ENCODE peak calls at places on chromosomes 11 and 22, in five cellular contexts. H is CD8-positive, alpha-beta T cell; P is esophagus squamous epithelium; W is tibial nerve; C is effector memory CD4-positive, alpha-beta T cell. L is an unnamed sample. For H3K36me3 and H3K4me1, the result is how much of the 10 kb centered on the place peaks cover.

GRCh38 chr11:9280655-9281301 is 15.6 kb upstream of the DENND5A start:
- DNase-seq in H (peak), P (no peak), W (no peak), C (no peak), L (peak)

GRCh38 chr11:102396708-102397563 is 49.9 kb downstream of the BIRC2 start:
- DNase-seq in H (no peak), P (no peak), W (no peak), C (no peak), L (no peak)

GRCh38 chr11:130937051-130937450 is 20.8 kb upstream of the SNX19 start:
- DNase-seq in H (no peak), P (no peak), W (no peak), C (no peak), L (no peak)

GRCh38 chr11:20026629-20027545 is 133.4 kb downstream of the DBX1 start:
- DNase-seq in H (no peak), P (no peak), W (no peak), C (no peak), L (no peak)

GRCh38 chr22:19149047-19149883 is 827 bp downstream of the GSC2 start:
- DNase-seq in H (peak), P (no peak), W (no peak), C (no peak), L (peak)

GRCh38 chr11:96827164-96827563 is 437.4 kb downstream of the JRKL start:
- DNase-seq in H (no peak), P (no peak), W (no peak), C (no peak), L (no peak)

GRCh38 chr11:57485217-57486007 is 25.1 kb downstream of the RTN4RL2 start:
- DNase-seq in H (no peak), P (no peak), W (no peak), C (no peak), L (no peak)

GRCh38 chr11:133947298-133947905 is 9.4 kb downstream of the IGSF9B start:
- DNase-seq in H (peak), P (no peak), W (no peak), C (peak), L (peak)

GRCh38 chr11:20029193-20029592 is 131.1 kb downstream of the DBX1 start:
- DNase-seq in H (no peak), P (no peak), W (no peak), C (no peak), L (no peak)

GRCh38 chr22:34914871-34915270 is 151.1 kb upstream of the ISX start:
- DNase-seq in H (no peak), P (no peak), W (no peak), C (no peak), L (no peak)

GRCh38 chr11:75560644-75561043 is 1.4 kb upstream of the SERPINH1 start:
- DNase-seq in H (no peak), P (no peak), W (no peak), C (no peak), L (no peak)

GRCh38 chr11:3225826-3226750 is 6.1 kb downstream of the MRGPRE start:
- DNase-seq in H (no peak), P (no peak), W (peak), C (no peak), L (no peak)

GRCh38 chr11:73217131-73217809 is 811 bp upstream of the P2RY2 start:
- DNase-seq in H (no peak), P (no peak), W (no peak), C (no peak), L (no peak)

GRCh38 chr22:19533049-19533626 is 8.9 kb upstream of the CLDN5 start:
- DNase-seq in H (no peak), P (no peak), W (no peak), C (no peak), L (no peak)

GRCh38 chr11:69471329-69472052 is 10.0 kb upstream of the LINC01488 start:
- DNase-seq in H (no peak), P (no peak), W (no peak), C (no peak), L (no peak)

GRCh38 chr11:29320196-29320595 is 696.6 kb downstream of the KCNA4 start:
- DNase-seq in H (no peak), P (no peak), W (no peak), C (no peak), L (no peak)

GRCh38 chr11:73705053-73705452 is 55.8 kb downstream of the RAB6A start:
- DNase-seq in H (no peak), P (no peak), W (no peak), C (no peak), L (no peak)

GRCh38 chr22:23402275-23403151 is 177.6 kb downstream of the IGLL1 start:
- DNase-seq in H (peak), P (no peak), W (no peak), C (no peak), L (peak)
- H3K4me3 ChIP-seq in H (no peak), P (peak), W (peak), C (no peak), L (no peak)

GRCh38 chr11:104943561-104943960 is 24.8 kb downstream of the CASP4 start:
- DNase-seq in H (no peak), P (no peak), W (no peak), C (no peak), L (no peak)
- H3K36me3 ChIP-seq in H (under half), P (half or more), W (under half), C (under half), L (under half)

DNA sequence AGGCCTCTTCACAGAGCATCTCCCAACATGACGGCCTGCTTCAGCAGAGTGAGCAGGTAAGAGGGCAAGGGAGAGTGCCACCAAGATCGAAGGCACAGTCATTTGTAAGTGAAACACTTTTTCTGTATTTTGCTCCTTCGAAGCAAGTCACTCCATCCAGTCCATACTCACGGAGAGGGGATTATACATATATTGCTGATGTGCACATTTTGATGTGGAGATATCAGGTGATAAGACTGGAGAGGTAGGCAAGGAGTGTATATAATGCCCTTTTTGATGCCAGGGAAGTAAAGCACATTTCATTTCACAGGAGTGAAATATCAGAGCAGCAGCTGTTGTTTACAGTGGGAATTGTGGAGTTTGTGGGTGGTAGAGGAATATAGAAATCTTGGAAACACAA is 11.2 kb downstream of the PTS start:
- DNase-seq in H (no peak), P (no peak), W (no peak), C (no peak), L (no peak)
- H3K4me1 ChIP-seq in H (under half), P (under half), W (under half), C (under half), L (under half)

GRCh38 chr11:126059238-126059761 is 3.4 kb downstream of the CDON start:
- DNase-seq in H (no peak), P (no peak), W (no peak), C (no peak), L (no peak)
- H3K4me3 ChIP-seq in H (no peak), P (no peak), W (no peak), C (no peak), L (no peak)

GRCh38 chr22:46090631-46091201 is 59.6 kb upstream of the PPARA start:
- DNase-seq in H (no peak), P (no peak), W (no peak), C (no peak), L (no peak)
- H3K36me3 ChIP-seq in H (under half), P (half or more), W (under half), C (under half), L (under half)

GRCh38 chr22:31491218-31491962 is 1.7 kb upstream of the EIF4ENIF1 start:
- DNase-seq in H (no peak), P (no peak), W (no peak), C (no peak), L (no peak)
- H3K4me1 ChIP-seq in H (under half), P (under half), W (under half), C (under half), L (under half)

DNA sequence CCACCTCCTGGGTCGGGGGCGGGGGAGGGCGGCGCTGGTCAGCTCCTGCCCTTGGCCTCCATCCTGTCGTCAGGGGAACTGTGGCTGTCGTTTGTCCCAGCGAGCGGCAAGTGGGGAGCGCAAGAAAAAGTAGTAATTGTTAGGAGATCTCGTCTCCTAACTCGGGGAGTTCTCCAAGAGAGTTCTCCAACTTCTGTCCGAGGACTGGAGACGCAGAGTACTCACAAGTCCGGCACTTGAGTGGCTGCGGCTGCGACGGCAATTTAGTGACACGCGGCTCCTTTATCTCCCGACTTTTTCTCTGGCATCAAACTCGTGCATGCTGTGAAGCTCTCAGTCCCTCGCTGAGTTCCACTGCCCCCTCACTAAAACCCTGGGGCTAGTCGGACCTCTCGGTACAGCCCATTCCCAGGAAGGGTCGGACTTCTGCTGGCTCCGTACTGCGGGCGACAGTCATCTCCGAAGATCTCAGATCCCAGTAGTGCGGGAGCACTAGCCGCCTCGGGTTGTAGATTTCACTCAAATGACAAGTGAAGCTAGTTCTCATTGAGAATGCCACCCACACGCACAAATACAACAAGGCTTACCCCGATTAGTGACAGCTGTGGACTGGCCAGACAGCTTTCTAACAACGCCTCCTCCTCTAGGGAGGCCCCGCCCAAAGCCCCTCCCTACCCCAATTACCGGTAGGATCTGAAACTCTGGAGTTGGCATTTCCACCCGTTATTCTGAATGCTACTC is at the start of gene PGR:
- DNase-seq in H (no peak), P (no peak), W (peak), C (no peak), L (no peak)
- H3K4me3 ChIP-seq in H (no peak), P (peak), W (peak), C (no peak), L (no peak)

GRCh38 chr22:26462051-26462450 is 21.5 kb downstream of the HPS4 start:
- DNase-seq in H (no peak), P (no peak), W (no peak), C (no peak), L (no peak)

GRCh38 chr22:26463688-26464087 is 19.9 kb downstream of the HPS4 start:
- DNase-seq in H (no peak), P (no peak), W (no peak), C (no peak), L (no peak)

GRCh38 chr22:26462971-26463661 is 20.5 kb downstream of the HPS4 start:
- DNase-seq in H (no peak), P (no peak), W (no peak), C (no peak), L (no peak)

GRCh38 chr22:26464312-26464711 is 19.3 kb downstream of the HPS4 start:
- DNase-seq in H (no peak), P (no peak), W (peak), C (no peak), L (no peak)

DNA sequence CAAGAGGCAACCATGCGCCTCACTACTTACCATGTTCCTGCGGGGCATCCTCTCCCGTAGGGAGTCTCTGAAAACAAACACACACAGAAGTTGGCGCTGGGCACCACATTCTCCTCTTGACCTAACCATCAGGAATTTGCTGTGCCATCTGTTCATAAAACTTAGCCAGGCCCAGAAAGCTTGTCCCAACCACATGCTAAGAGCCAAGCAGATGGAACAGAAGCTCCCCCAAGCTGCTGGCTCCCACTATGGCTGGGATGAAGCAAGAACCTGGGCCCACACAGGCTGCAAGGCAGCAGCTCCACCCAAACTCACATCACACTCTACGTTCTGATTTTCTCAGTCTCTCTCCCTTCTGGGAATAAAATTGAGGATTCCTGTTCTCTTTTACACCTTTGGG is 17.4 kb downstream of the HPS4 start:
- DNase-seq in H (no peak), P (no peak), W (no peak), C (no peak), L (no peak)
- H3K36me3 ChIP-seq in H (half or more), P (half or more), W (under half), C (half or more), L (half or more)

GRCh38 chr11:122098223-122098980 is 17.6 kb downstream of the BLID start:
- DNase-seq in H (no peak), P (no peak), W (no peak), C (no peak), L (no peak)

GRCh38 chr11:122099345-122100045 is 16.5 kb downstream of the BLID start:
- DNase-seq in H (no peak), P (no peak), W (no peak), C (no peak), L (no peak)

GRCh38 chr11:122100222-122101080 is 15.6 kb downstream of the BLID start:
- DNase-seq in H (no peak), P (no peak), W (peak), C (no peak), L (no peak)

GRCh38 chr11:122095950-122096942 is 19.8 kb downstream of the BLID start:
- DNase-seq in H (no peak), P (no peak), W (no peak), C (no peak), L (no peak)

GRCh38 chr11:122097419-122098001 is 18.5 kb downstream of the BLID start:
- DNase-seq in H (no peak), P (no peak), W (peak), C (no peak), L (no peak)
- H3K4me1 ChIP-seq in H (under half), P (under half), W (under half), C (under half), L (under half)